ENCODE peak calls at places on chromosomes 6 and 20, in five cellular contexts. One of them, this sample, is unnamed.

GRCh38 chr20:326645-327031 is 1.3 kb downstream of the SOX12 start:
- DNase-seq in AG09309: no peak
- DNase-seq in spleen: peak; percentile 90
- DNase-seq in astrocyte: no peak
- DNase-seq in psoas muscle: peak; percentile 39
- DNase-seq in this sample: no peak

GRCh38 chr6:79713701-79714322 is 82.7 kb downstream of the SH3BGRL2 start:
- DNase-seq in AG09309: no peak
- DNase-seq in spleen: no peak
- DNase-seq in astrocyte: no peak
- DNase-seq in psoas muscle: peak; percentile 17
- DNase-seq in this sample: peak; percentile 66

GRCh38 chr6:21166754-21167153 is 426.8 kb upstream of the SOX4 start:
- DNase-seq in AG09309: no peak
- DNase-seq in spleen: no peak
- DNase-seq in astrocyte: no peak
- DNase-seq in psoas muscle: no peak
- DNase-seq in this sample: no peak

GRCh38 chr6:147192278-147192911 is 11.8 kb upstream of the STXBP5 start:
- DNase-seq in AG09309: no peak
- DNase-seq in spleen: no peak
- DNase-seq in astrocyte: no peak
- DNase-seq in psoas muscle: no peak
- DNase-seq in this sample: no peak

GRCh38 chr20:3744806-3745685 is 12.6 kb downstream of the HSPA12B start:
- DNase-seq in AG09309: no peak
- DNase-seq in spleen: peak; percentile 88
- DNase-seq in astrocyte: peak; percentile 31
- DNase-seq in psoas muscle: peak; percentile 68
- DNase-seq in this sample: peak; percentile 21

GRCh38 chr6:74505391-74505790 is 700.5 kb downstream of the COL12A1 start:
- DNase-seq in AG09309: no peak
- DNase-seq in spleen: no peak
- DNase-seq in astrocyte: no peak
- DNase-seq in psoas muscle: no peak
- DNase-seq in this sample: no peak

GRCh38 chr20:36273414-36274247 is 32.5 kb upstream of the DLGAP4 start:
- DNase-seq in AG09309: no peak
- DNase-seq in spleen: no peak
- DNase-seq in astrocyte: no peak
- DNase-seq in psoas muscle: no peak
- DNase-seq in this sample: peak; percentile 28

GRCh38 chr6:13444604-13445003 is 42.8 kb downstream of the GFOD1 start:
- DNase-seq in AG09309: no peak
- DNase-seq in spleen: no peak
- DNase-seq in astrocyte: no peak
- DNase-seq in psoas muscle: no peak
- DNase-seq in this sample: no peak

GRCh38 chr6:122673345-122673961 is 63.2 kb downstream of the PKIB start:
- DNase-seq in AG09309: no peak
- DNase-seq in spleen: no peak
- DNase-seq in astrocyte: peak; percentile 59
- DNase-seq in psoas muscle: no peak
- DNase-seq in this sample: no peak

GRCh38 chr6:28922004-28922840 is 1.6 kb downstream of the TRIM27 start:
- DNase-seq in AG09309: no peak
- DNase-seq in spleen: no peak
- DNase-seq in astrocyte: peak; percentile 47
- DNase-seq in psoas muscle: no peak
- DNase-seq in this sample: peak; percentile 49

GRCh38 chr6:122798099-122798641 is 9.1 kb downstream of the SMPDL3A start:
- DNase-seq in AG09309: no peak
- DNase-seq in spleen: no peak
- DNase-seq in astrocyte: peak; percentile 82
- DNase-seq in psoas muscle: peak; percentile 23
- DNase-seq in this sample: peak; percentile 55

GRCh38 chr20:24004470-24004869 is 15.9 kb upstream of the GGTLC1 start:
- DNase-seq in AG09309: no peak
- DNase-seq in spleen: peak; percentile 47
- DNase-seq in astrocyte: no peak
- DNase-seq in psoas muscle: no peak
- DNase-seq in this sample: no peak

GRCh38 chr6:69974193-69974592 is 107.8 kb downstream of the COL19A1 start:
- DNase-seq in AG09309: no peak
- DNase-seq in spleen: no peak
- DNase-seq in astrocyte: peak; percentile 19
- DNase-seq in psoas muscle: no peak
- DNase-seq in this sample: peak; percentile 44

GRCh38 chr20:58710481-58711265 is 18.1 kb downstream of the NPEPL1 start:
- DNase-seq in AG09309: no peak
- DNase-seq in spleen: peak; percentile 54
- DNase-seq in astrocyte: no peak
- DNase-seq in psoas muscle: no peak
- DNase-seq in this sample: no peak

GRCh38 chr6:144844596-144844995 is 559.5 kb downstream of the UTRN start:
- DNase-seq in AG09309: no peak
- DNase-seq in spleen: no peak
- DNase-seq in astrocyte: no peak
- DNase-seq in psoas muscle: no peak
- DNase-seq in this sample: no peak

GRCh38 chr20:16147916-16148315 is 425.3 kb downstream of the KIF16B start:
- DNase-seq in AG09309: no peak
- DNase-seq in spleen: no peak
- DNase-seq in astrocyte: no peak
- DNase-seq in psoas muscle: no peak
- DNase-seq in this sample: no peak

GRCh38 chr20:53923745-53924369 is 146.5 kb downstream of the BCAS1 start:
- DNase-seq in AG09309: no peak
- DNase-seq in spleen: no peak
- DNase-seq in astrocyte: no peak
- DNase-seq in psoas muscle: no peak
- DNase-seq in this sample: no peak

GRCh38 chr6:52285174-52286068 is 879 bp upstream of the MCM3 start:
- DNase-seq in AG09309: peak; percentile 13
- DNase-seq in spleen: no peak
- DNase-seq in astrocyte: no peak
- DNase-seq in psoas muscle: no peak
- DNase-seq in this sample: peak; percentile 17

GRCh38 chr20:38032585-38033329 is 499 bp downstream of the TTI1 start:
- DNase-seq in AG09309: no peak
- DNase-seq in spleen: peak; percentile 90
- DNase-seq in astrocyte: peak; percentile 6
- DNase-seq in psoas muscle: no peak
- DNase-seq in this sample: no peak

GRCh38 chr6:158149641-158150040 is 18.4 kb downstream of the SERAC1 start:
- DNase-seq in AG09309: no peak
- DNase-seq in spleen: no peak
- DNase-seq in astrocyte: peak; percentile 61
- DNase-seq in psoas muscle: no peak
- DNase-seq in this sample: peak; percentile 38

DNA sequence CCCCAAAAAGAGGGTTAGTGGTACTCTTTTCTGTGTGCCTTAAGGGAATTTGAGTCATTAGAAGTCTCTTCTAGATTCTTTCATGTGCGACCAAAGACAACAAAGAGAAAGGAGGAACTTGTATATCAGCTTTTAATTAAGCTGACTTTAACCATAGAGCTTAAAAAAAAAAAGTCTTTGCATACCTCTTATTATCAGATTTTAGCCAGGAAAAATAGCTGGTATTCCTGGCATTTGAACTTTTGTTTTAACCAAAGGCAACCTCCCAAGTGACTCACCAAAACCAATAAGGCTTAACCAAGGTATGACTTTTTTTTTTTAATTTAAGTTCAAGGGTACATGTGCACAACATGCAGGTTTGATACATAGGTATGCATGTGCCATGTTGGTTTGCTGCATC is 375.0 kb downstream of the CDC5L start:
- DNase-seq in AG09309: no peak
- DNase-seq in spleen: no peak
- DNase-seq in astrocyte: peak; percentile 52
- DNase-seq in psoas muscle: no peak
- DNase-seq in this sample: no peak
- TF ChIP-seq CTCF in AG09309: no peak
- TF ChIP-seq CTCF in spleen: no peak
- TF ChIP-seq CTCF in astrocyte: no peak
- TF ChIP-seq CTCF in psoas muscle: no peak
- TF ChIP-seq CTCF in this sample: no peak

GRCh38 chr6:27178860-27179259 is 68.6 kb upstream of the PRSS16 start:
- DNase-seq in AG09309: no peak
- DNase-seq in spleen: no peak
- DNase-seq in astrocyte: no peak
- DNase-seq in psoas muscle: no peak
- DNase-seq in this sample: no peak

GRCh38 chr6:27178001-27178730 is 69.3 kb upstream of the PRSS16 start:
- DNase-seq in AG09309: no peak
- DNase-seq in spleen: no peak
- DNase-seq in astrocyte: peak; percentile 93
- DNase-seq in psoas muscle: peak; percentile 43
- DNase-seq in this sample: peak; percentile 93

GRCh38 chr6:27177454-27178000 is 70.0 kb upstream of the PRSS16 start:
- DNase-seq in AG09309: no peak
- DNase-seq in spleen: peak; percentile 93
- DNase-seq in astrocyte: peak; percentile 77
- DNase-seq in psoas muscle: peak; percentile 76
- DNase-seq in this sample: peak; percentile 86

GRCh38 chr6:27174958-27175357 is 72.5 kb upstream of the PRSS16 start:
- DNase-seq in AG09309: no peak
- DNase-seq in spleen: no peak
- DNase-seq in astrocyte: no peak
- DNase-seq in psoas muscle: no peak
- DNase-seq in this sample: no peak

DNA sequence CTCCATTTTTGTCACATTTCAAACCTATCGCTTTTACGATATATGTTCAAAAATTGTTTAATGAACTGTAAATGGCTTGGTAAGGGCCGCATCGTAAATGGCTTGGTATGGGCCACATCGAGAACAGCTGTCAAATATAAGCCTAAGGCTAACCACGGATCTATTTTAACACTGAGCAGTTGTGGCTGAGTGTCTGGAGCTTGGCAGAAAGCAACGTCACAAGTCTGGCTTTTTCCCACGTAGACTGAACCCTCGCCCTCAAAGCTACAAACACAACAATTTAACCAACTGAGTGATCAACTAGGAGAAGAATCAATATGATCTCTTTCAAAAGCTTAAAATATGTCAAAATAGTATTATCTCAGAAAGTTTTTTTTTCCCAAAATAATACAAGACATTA is 71.4 kb upstream of the PRSS16 start:
- DNase-seq in AG09309: no peak
- DNase-seq in spleen: no peak
- DNase-seq in astrocyte: peak; percentile 40
- DNase-seq in psoas muscle: no peak
- DNase-seq in this sample: peak; percentile 17
- H3K4me3 ChIP-seq in AG09309: no peak overlapping the region
- H3K4me3 ChIP-seq in spleen: no peak overlapping the region
- H3K4me3 ChIP-seq in astrocyte: peak overlapping the region; percentile 98
- H3K4me3 ChIP-seq in psoas muscle: peak overlapping the region; percentile 88
- H3K4me3 ChIP-seq in this sample: no peak overlapping the region

DNA sequence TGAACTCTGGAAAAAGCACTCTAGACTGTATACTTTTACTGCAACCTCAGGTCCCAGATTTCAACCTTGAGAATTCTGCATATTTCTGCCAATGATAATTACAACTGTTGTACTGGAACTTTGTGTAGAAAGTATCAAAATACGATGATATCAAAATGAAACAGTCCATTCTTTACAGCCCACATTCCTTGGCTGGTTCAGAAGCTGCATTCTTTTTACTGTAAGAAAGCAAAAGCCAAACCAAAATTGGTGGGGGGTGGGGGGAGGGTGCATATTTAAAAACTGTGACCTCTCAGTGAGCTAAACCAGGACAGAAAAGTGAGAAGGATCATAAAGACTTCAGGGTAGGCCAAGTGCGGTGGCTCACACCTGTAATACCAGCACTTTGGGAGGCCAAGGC is 41.8 kb upstream of the UBR2 start:
- DNase-seq in AG09309: no peak
- DNase-seq in spleen: no peak
- DNase-seq in astrocyte: peak; percentile 69
- DNase-seq in psoas muscle: no peak
- DNase-seq in this sample: peak; percentile 14
- TF ChIP-seq CTCF in AG09309: no peak
- TF ChIP-seq CTCF in spleen: no peak
- TF ChIP-seq CTCF in astrocyte: no peak
- TF ChIP-seq CTCF in psoas muscle: no peak
- TF ChIP-seq CTCF in this sample: no peak

GRCh38 chr6:35036828-35037095 is 104.4 kb downstream of the TCP11 start:
- DNase-seq in AG09309: no peak
- DNase-seq in spleen: no peak
- DNase-seq in astrocyte: no peak
- DNase-seq in psoas muscle: no peak
- DNase-seq in this sample: no peak

GRCh38 chr6:35035481-35036030 is 105.6 kb downstream of the TCP11 start:
- DNase-seq in AG09309: no peak
- DNase-seq in spleen: no peak
- DNase-seq in astrocyte: no peak
- DNase-seq in psoas muscle: no peak
- DNase-seq in this sample: no peak

GRCh38 chr6:35038076-35038475 is 103.1 kb downstream of the TCP11 start:
- DNase-seq in AG09309: no peak
- DNase-seq in spleen: no peak
- DNase-seq in astrocyte: no peak
- DNase-seq in psoas muscle: no peak
- DNase-seq in this sample: no peak

GRCh38 chr6:35036059-35036827 is 104.9 kb downstream of the TCP11 start:
- DNase-seq in AG09309: no peak
- DNase-seq in spleen: no peak
- DNase-seq in astrocyte: no peak
- DNase-seq in psoas muscle: no peak
- DNase-seq in this sample: no peak

DNA sequence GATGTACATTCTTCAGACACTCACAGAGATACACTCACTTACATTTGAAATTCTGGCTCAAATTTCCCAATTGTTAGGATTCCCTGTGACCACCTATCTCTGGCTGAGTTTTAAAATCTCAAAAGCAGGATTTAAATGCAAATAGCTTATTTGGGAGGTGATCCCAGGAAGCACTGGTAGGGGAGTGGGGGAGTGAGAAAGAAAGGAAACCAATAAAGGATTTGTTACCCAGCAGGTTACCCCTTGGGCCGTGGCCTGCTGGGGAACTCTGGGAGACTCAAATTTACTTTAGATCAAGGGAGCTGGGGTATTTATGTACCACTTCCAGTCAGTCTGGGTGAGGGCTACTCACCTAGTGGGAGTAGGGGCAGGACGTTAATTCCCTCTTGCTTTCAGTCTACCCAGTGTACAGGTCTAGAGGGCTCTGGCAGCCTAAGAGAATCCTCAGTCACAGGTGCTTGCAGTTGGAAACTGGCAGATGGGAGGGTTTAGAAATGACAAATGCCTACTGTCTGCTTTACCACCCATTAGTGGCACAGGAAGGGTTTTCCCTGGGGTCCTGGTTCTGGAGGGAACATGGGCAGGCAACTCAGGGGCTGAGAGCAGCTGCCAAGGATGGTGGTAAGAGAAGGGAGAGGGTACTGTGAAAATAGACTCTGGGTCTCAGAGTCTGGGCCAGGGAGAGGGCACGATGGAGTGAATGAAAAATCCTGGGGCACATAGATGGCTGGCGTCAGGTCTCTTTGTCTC is 103.7 kb downstream of the TCP11 start:
- DNase-seq in AG09309: no peak
- DNase-seq in spleen: no peak
- DNase-seq in astrocyte: no peak
- DNase-seq in psoas muscle: no peak
- DNase-seq in this sample: no peak
- H3K4me3 ChIP-seq in AG09309: no peak overlapping the region
- H3K4me3 ChIP-seq in spleen: no peak overlapping the region
- H3K4me3 ChIP-seq in astrocyte: no peak overlapping the region
- H3K4me3 ChIP-seq in psoas muscle: no peak overlapping the region
- H3K4me3 ChIP-seq in this sample: no peak overlapping the region

This sample was measured in fibroblast of pulmonary artery.